ENCODE peak calls at places on chromosomes 7 and 10, in eight cellular contexts. N, S, A, P, G, K, I and Z are unnamed samples.

GRCh38 chr7:41889472-41889871 is 186.6 kb upstream of the INHBA start:
- DNase-seq in N (no peak), S (no peak), A (no peak), P (no peak), G (no peak), K (no peak), I (no peak), Z (no peak)

GRCh38 chr7:157522189-157522588 is 185.4 kb downstream of the DNAJB6 start:
- DNase-seq in N (no peak), S (no peak), A (no peak), P (no peak), G (no peak), K (no peak), I (no peak), Z (no peak)

GRCh38 chr10:122669842-122670241 is 29.8 kb downstream of the C10orf120 start:
- DNase-seq in N (no peak), S (no peak), A (no peak), P (no peak), G (no peak), K (no peak), I (no peak), Z (no peak)

GRCh38 chr7:70456729-70457128 is 675.2 kb upstream of the GALNT17 start:
- DNase-seq in N (no peak), S (no peak), A (no peak), P (no peak), G (no peak), K (no peak), I (peak), Z (no peak)

GRCh38 chr10:20181408-20181807 is 365.2 kb downstream of the PLXDC2 start:
- DNase-seq in N (no peak), S (peak), A (no peak), P (peak), G (no peak), K (no peak), I (no peak), Z (no peak)

GRCh38 chr10:97427571-97428179 is 1.7 kb downstream of the PGAM1 start:
- DNase-seq in N (peak), S (no peak), A (no peak), P (no peak), G (no peak), K (peak), I (no peak), Z (no peak)

GRCh38 chr10:28925154-28925663 is 247.9 kb downstream of the BAMBI start:
- DNase-seq in N (peak), S (no peak), A (no peak), P (no peak), G (no peak), K (no peak), I (no peak), Z (no peak)

GRCh38 chr7:42876182-42877068 is 35.4 kb downstream of the C7orf25 start:
- DNase-seq in N (peak), S (peak), A (peak), P (peak), G (peak), K (peak), I (no peak), Z (no peak)

GRCh38 chr7:106015586-106016218 is 52.6 kb downstream of the CDHR3 start:
- DNase-seq in N (peak), S (peak), A (no peak), P (peak), G (no peak), K (no peak), I (no peak), Z (no peak)

GRCh38 chr7:106770191-106770590 is 94.9 kb upstream of the PIK3CG start:
- DNase-seq in N (peak), S (peak), A (no peak), P (no peak), G (no peak), K (peak), I (no peak), Z (no peak)

GRCh38 chr7:137026176-137026500 is 157.7 kb downstream of the CHRM2 start:
- DNase-seq in N (no peak), S (no peak), A (no peak), P (no peak), G (no peak), K (peak), I (no peak), Z (no peak)

GRCh38 chr10:130741901-130742625 is 569.5 kb downstream of the TCERG1L start:
- DNase-seq in N (no peak), S (no peak), A (no peak), P (no peak), G (no peak), K (no peak), I (no peak), Z (no peak)

GRCh38 chr10:31936933-31937332 is 8.3 kb upstream of the ARHGAP12 start:
- DNase-seq in N (no peak), S (no peak), A (no peak), P (no peak), G (no peak), K (no peak), I (no peak), Z (no peak)

GRCh38 chr7:142894112-142894835 is 8.7 kb upstream of the TRPV6 start:
- DNase-seq in N (no peak), S (no peak), A (no peak), P (no peak), G (no peak), K (no peak), I (no peak), Z (no peak)

GRCh38 chr10:31836569-31837406 is 91.8 kb downstream of the ARHGAP12 start:
- DNase-seq in N (peak), S (peak), A (no peak), P (peak), G (peak), K (peak), I (peak), Z (no peak)

GRCh38 chr7:70502117-70502516 is 629.8 kb upstream of the GALNT17 start:
- DNase-seq in N (no peak), S (no peak), A (no peak), P (no peak), G (no peak), K (no peak), I (no peak), Z (no peak)

GRCh38 chr10:79405221-79405994 is 40.0 kb downstream of the ZCCHC24 start:
- DNase-seq in N (peak), S (peak), A (no peak), P (no peak), G (no peak), K (no peak), I (no peak), Z (no peak)

GRCh38 chr10:93268021-93268420 is 194.3 kb downstream of the CYP26A1 start:
- DNase-seq in N (no peak), S (no peak), A (no peak), P (no peak), G (no peak), K (no peak), I (no peak), Z (no peak)

GRCh38 chr7:2313450-2314208 is 612 bp downstream of the SNX8 start:
- DNase-seq in N (no peak), S (no peak), A (no peak), P (no peak), G (no peak), K (no peak), I (no peak), Z (peak)

GRCh38 chr7:47783456-47784240 is 164.6 kb downstream of the PKD1L1 start:
- DNase-seq in N (peak), S (peak), A (no peak), P (no peak), G (peak), K (peak), I (no peak), Z (peak)

DNA sequence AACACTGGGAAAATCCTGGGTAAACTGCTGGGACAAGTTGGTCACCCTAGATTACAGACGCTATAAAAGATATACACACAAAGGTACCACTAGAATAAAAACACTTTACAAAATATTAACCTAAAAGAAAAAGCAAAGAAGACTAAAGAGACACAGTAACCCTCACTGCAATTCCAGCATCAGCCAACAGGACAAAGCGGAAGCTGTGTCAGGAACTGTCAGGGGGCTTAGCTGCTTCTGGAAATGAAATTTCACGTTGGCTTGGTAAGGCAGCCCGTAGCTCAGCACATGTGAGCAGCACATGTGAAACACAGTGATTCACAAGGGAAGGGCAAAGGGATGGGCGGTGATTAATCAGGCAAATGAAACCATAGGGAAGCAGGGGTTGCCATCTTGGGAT is 195.3 kb downstream of the MGMT start:
- DNase-seq in N (no peak), S (no peak), A (no peak), P (no peak), G (no peak), K (no peak), I (no peak), Z (no peak)
- TF ChIP-seq CTCF in N (no peak), S (peak), A (no peak), P (peak), G (no peak), K (no peak), I (no peak), Z (no peak)

GRCh38 chr7:131861620-131862346 is 305.4 kb upstream of the PODXL start:
- DNase-seq in N (peak), S (peak), A (no peak), P (no peak), G (no peak), K (peak), I (no peak), Z (no peak)

GRCh38 chr7:131859162-131859821 is 302.9 kb upstream of the PODXL start:
- DNase-seq in N (peak), S (peak), A (peak), P (peak), G (peak), K (peak), I (peak), Z (peak)
- H3K4me3 ChIP-seq in N (no peak), S (no peak), A (no peak), P (peak), G (no peak), K (no peak), I (no peak), Z (no peak)

DNA sequence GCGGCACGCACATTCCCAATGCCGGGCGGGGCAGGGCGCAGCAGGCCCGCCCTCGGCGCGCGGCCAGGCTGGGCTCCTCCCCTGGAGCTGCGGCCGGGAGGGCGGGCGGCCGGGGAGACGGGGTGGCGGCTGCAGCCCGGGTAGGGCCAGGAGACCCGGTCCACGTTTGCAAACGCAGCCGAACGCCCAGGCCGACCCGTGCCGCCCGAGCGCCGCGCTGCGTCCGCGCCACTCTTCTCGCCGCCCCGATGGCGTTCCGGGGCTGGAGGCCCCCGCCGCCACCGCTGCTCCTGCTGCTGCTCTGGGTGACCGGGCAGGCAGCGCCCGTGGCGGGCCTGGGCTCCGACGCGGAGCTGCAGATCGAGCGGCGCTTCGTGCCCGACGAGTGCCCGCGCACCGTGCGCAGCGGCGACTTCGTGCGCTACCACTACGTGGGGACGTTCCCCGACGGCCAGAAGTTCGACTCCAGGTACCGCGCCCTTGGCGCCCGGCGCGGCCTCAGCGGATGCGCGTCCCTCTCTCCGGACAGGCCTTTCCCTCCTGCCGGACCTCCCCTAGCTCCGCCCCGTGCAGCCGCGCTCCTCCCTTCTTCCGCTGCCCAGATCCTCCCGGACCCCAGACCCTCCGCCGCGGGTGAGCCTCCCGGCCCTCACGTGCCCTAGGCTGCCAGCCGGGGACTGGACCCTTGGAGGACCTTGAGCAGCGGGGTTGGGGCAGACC is at the start of gene FKBP9:
- DNase-seq in N (peak), S (peak), A (peak), P (peak), G (peak), K (peak), I (no peak), Z (no peak)
- TF ChIP-seq CTCF in N (no peak), S (no peak), A (no peak), P (no peak), G (no peak), K (no peak), I (no peak), Z (no peak)

DNA sequence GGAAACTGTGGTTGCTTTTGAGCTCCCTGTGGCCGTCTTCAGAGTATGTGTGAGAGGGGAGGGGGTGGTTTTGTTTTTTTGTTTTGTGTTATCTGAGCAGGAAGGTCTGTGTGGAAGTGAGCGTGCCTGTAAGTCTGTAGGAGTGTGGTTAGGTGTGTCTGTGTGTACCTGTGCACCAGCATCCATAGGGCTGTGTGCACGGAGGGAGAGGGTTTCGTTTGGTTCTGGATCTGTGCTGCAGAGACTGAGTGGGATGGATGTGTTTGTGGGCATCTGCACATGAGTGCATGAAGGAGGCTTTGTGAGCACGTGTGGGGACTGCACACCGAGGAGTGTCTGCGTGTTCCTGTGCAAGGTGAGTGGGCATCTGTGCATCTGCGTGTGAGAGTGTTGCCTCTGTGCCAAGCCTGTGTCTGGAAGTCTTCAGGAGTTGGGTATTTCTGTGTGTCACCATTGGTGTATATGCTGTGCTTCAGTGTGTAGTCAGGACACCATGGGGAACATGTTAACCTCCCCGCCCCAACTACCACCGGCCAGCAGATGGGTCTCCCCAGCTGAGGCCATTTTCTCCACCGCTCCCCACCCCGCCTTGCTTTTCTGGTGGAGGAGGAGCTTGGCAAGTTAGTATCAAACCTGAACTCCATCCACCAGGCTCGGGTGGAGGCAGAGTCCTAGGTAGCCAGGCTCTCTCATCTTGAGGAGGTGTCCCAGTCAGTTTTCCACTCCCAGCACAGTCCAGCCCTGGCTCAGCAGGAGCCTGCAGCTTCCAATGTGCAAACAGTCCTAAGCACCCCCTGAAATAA is 7.1 kb upstream of the TLX1 start:
- DNase-seq in N (no peak), S (no peak), A (no peak), P (no peak), G (no peak), K (no peak), I (no peak), Z (no peak)
- H3K4me3 ChIP-seq in N (no peak), S (no peak), A (no peak), P (peak), G (no peak), K (no peak), I (no peak), Z (peak)

DNA sequence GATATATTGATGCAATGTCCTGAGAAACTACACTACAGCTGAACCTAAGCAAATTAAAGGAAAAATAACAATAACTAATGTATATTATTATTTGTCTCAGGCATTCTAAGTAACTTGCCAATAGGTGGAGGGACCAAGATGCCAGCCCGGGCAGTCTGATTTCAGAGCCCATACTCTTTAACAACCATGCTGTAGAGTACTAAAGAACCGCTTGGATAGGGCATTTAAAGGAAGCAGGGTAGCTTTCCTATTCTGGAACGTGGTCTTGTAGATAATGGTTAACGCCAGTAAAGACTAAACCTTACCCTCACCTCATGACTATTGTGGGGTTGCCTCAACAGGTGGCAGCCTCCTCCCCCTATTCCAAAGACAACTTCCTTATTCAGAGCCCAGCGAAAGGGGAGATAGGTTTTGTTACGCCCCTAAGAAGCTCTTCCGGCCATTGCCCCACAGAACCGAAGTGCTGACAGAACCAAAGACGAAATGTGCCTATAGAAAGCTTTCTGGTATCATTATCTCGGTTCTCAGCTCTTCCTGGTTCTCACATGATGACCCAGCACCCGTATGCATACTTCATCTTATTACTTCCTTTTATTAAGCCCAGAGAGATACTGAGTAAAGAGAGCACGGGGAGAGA is 707 bp upstream of the C1GALT1 start:
- DNase-seq in N (peak), S (peak), A (no peak), P (no peak), G (peak), K (no peak), I (peak), Z (no peak)
- TF ChIP-seq CTCF in N (no peak), S (no peak), A (no peak), P (no peak), G (no peak), K (no peak), I (peak), Z (no peak)